ENCODE peak calls at places on chromosomes 12 and 14, in five cellular contexts. N, E, F, Q and C are unnamed samples.

GRCh38 chr14:96176811-96177211 is 27.8 kb upstream of the BDKRB2 start:
- DNase-seq in E (no peak), N (peak; percentile 91), Q (no peak), F (no peak), C (no peak)

GRCh38 chr12:107670999-107671643 is 14.5 kb upstream of the PWP1 start:
- DNase-seq in N (peak; percentile 7), Q (peak; percentile 2), E (peak; percentile 86), F (no peak), C (no peak)

GRCh38 chr12:74747305-74747704 is 209.7 kb downstream of the ATXN7L3B start:
- DNase-seq in Q (no peak), F (no peak), E (no peak), N (peak; percentile 16), C (peak; percentile 5)

GRCh38 chr12:95169368-95169767 is 47.9 kb downstream of the FGD6 start:
- DNase-seq in N (peak; percentile 92), Q (peak; percentile 85), F (no peak), E (no peak), C (peak; percentile 36)

GRCh38 chr12:62291888-62292760 is 31.9 kb downstream of the USP15 start:
- DNase-seq in Q (peak; percentile 23), F (no peak), N (peak; percentile 43), E (no peak), C (no peak)

GRCh38 chr12:110708917-110709316 is 20.0 kb upstream of the HVCN1 start:
- DNase-seq in E (no peak), F (no peak), Q (no peak), N (no peak), C (no peak)

GRCh38 chr12:107522692-107523477 is 162.7 kb upstream of the PWP1 start:
- DNase-seq in E (peak; percentile 72), Q (no peak), F (no peak), N (no peak), C (peak; percentile 85)

GRCh38 chr14:92959189-92959531 is 36.2 kb downstream of the CHGA start:
- DNase-seq in F (no peak), E (no peak), N (no peak), Q (no peak), C (no peak)

GRCh38 chr12:14416658-14417057 is 51.2 kb downstream of the ATF7IP start:
- DNase-seq in F (peak; percentile 61), Q (peak; percentile 88), N (peak; percentile 93), E (peak; percentile 46), C (peak; percentile 27)

GRCh38 chr12:13195244-13195643 is 1.3 kb upstream of the EMP1 start:
- DNase-seq in E (no peak), Q (peak; percentile 50), F (no peak), N (peak; percentile 63), C (no peak)

GRCh38 chr12:57049047-57049446 is 882 bp downstream of the MYO1A start:
- DNase-seq in F (no peak), Q (no peak), E (no peak), N (no peak), C (no peak)

GRCh38 chr12:14171111-14171510 is 189.7 kb upstream of the GRIN2B start:
- DNase-seq in F (no peak), N (no peak), Q (no peak), E (no peak), C (no peak)

GRCh38 chr12:130104114-130104513 is 58.1 kb upstream of the FZD10 start:
- DNase-seq in N (no peak), F (no peak), E (no peak), Q (no peak), C (no peak)

GRCh38 chr14:90757452-90757851 is 58.8 kb downstream of the TTC7B start:
- DNase-seq in F (no peak), E (no peak), Q (peak; percentile 5), N (no peak), C (no peak)

GRCh38 chr14:23297096-23297495 is 5.6 kb downstream of the PPP1R3E start:
- DNase-seq in E (no peak), F (no peak), N (no peak), Q (no peak), C (no peak)

GRCh38 chr14:90387201-90387600 is 9.6 kb upstream of the CALM1 start:
- DNase-seq in F (no peak), E (no peak), N (peak; percentile 19), Q (no peak), C (no peak)

GRCh38 chr14:72736791-72737559 is 156.9 kb downstream of the DPF3 start:
- DNase-seq in E (no peak), N (no peak), F (no peak), Q (no peak), C (no peak)

GRCh38 chr12:124774054-124774461 is 89.6 kb downstream of the SCARB1 start:
- DNase-seq in E (no peak), Q (peak; percentile 36), F (no peak), N (no peak), C (peak; percentile 67)

GRCh38 chr12:10574307-10574706 is 39.1 kb downstream of the MAGOHB start:
- DNase-seq in F (no peak), N (no peak), E (no peak), Q (no peak), C (no peak)

GRCh38 chr12:104669057-104669770 is 212.5 kb downstream of the CHST11 start:
- DNase-seq in Q (peak; percentile 81), N (no peak), F (peak; percentile 33), E (no peak), C (no peak)

GRCh38 chr12:53431187-53431586 is 7.5 kb downstream of the AMHR2 start:
- DNase-seq in E (no peak), N (peak; percentile 49), F (no peak), Q (no peak), C (no peak)

GRCh38 chr12:68675098-68675842 is 11.5 kb upstream of the NUP107 start:
- DNase-seq in Q (peak; percentile 16), E (no peak), N (no peak), F (no peak), C (no peak)

GRCh38 chr12:113302925-113303640 is 31.8 kb downstream of the SLC8B1 start:
- DNase-seq in Q (no peak), N (no peak), F (peak; percentile 58), E (no peak), C (no peak)

GRCh38 chr12:108147279-108147678 is 18.2 kb downstream of the WSCD2 start:
- DNase-seq in N (no peak), F (no peak), E (no peak), Q (no peak), C (no peak)

GRCh38 chr12:132506730-132507538 is 17.0 kb downstream of the FBRSL1 start:
- DNase-seq in N (peak; percentile 77), F (no peak), E (peak; percentile 76), Q (peak; percentile 66), C (no peak)

GRCh38 chr14:99995700-99996356 is 69.4 kb upstream of the EVL start:
- DNase-seq in N (peak; percentile 54), E (peak; percentile 77), Q (peak; percentile 55), F (no peak), C (peak; percentile 63)

GRCh38 chr14:51431033-51431709 is 191.1 kb downstream of the TMX1 start:
- DNase-seq in E (no peak), N (no peak), Q (no peak), F (no peak), C (peak; percentile 61)

GRCh38 chr12:42468853-42469252 is 120.7 kb downstream of the PRICKLE1 start:
- DNase-seq in E (no peak), Q (no peak), F (no peak), N (no peak), C (no peak)

GRCh38 chr12:72511906-72512305 is 239.7 kb downstream of the TRHDE start:
- DNase-seq in E (no peak), F (peak; percentile 36), Q (peak; percentile 51), N (peak; percentile 85), C (no peak)

GRCh38 chr12:96396209-96396608 is 4.0 kb downstream of the CDK17 start:
- DNase-seq in F (no peak), Q (no peak), E (no peak), N (no peak), C (peak; percentile 52)
- H3K14ac ChIP-seq in F (no peak overlapping the region), Q (no peak overlapping the region), E (no peak overlapping the region), N (no peak overlapping the region), C (no peak overlapping the region)

DNA sequence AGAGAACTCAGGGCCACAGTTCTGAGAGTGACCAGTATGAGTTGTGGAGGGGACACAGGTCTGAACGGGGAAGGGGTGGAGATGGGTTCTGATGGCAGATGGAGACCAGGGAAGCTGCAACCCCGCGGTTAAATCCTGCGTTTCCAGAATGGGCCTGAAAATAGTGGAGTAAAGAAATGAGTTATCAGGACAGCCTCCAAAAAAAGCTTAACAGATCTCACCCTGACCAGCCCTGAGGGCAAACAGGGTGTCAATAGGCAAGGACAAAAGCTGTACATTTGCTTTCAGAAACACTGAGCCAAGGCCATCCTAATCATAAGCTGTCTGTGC is 555 bp upstream of the RTN1 start:
- DNase-seq in N (no peak), Q (no peak), E (no peak), F (no peak), C (no peak)
- H3K9ac ChIP-seq in N (no peak overlapping the region), Q (peak overlapping the region; percentile 62), E (no peak overlapping the region), F (no peak overlapping the region), C (no peak overlapping the region)

DNA sequence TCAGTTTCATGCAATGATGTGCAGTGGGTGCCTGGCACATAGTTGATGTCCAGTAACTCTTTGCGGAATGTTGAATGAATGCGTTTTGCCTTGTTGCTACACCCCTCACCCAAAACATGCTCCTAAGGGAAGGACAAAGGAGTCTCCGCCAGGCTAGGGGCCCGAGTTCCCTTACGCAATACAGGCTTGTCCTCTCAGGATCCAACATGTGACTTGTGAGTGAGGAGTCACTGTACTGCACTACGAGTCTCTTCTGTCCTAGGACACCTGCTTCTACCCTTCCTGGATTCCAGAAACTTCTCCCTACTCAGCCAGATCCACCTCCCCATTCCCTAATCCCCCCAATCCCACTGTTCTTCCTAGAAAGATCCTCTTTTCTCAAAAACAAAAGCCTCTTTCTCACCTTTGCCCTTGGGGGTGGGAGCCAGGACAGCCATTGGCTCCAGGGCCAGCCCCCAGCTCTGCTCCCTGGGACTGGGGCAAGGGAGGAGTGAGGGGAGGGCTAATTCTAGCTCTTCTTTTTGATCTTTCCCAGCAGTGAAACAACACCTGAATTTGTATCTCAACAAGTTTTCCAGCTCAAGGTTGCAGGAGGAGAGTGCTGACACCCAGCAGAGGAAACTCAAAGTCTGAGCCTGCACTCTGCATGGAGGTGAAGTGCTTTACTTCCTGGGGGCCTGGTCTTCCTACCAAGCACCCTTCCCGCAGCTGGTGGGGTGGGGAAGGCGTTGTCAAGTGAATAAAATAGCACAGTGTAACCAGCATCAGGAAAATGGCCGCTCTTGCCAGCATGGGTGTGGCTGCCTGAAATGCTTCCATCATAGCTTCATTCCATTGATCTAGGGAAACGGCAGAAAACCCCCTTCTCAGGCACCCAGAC is 3.4 kb upstream of the OTUB2 start:
- DNase-seq in N (no peak), F (no peak), Q (no peak), E (no peak), C (peak; percentile 55)
- H3K4me1 ChIP-seq in N (no peaks in the 10 kb centered on the region), F (peaks cover 30% of the 10 kb centered on the region), Q (peaks cover 22% of the 10 kb centered on the region), E (no peaks in the 10 kb centered on the region), C (peaks cover 8% of the 10 kb centered on the region)

DNA sequence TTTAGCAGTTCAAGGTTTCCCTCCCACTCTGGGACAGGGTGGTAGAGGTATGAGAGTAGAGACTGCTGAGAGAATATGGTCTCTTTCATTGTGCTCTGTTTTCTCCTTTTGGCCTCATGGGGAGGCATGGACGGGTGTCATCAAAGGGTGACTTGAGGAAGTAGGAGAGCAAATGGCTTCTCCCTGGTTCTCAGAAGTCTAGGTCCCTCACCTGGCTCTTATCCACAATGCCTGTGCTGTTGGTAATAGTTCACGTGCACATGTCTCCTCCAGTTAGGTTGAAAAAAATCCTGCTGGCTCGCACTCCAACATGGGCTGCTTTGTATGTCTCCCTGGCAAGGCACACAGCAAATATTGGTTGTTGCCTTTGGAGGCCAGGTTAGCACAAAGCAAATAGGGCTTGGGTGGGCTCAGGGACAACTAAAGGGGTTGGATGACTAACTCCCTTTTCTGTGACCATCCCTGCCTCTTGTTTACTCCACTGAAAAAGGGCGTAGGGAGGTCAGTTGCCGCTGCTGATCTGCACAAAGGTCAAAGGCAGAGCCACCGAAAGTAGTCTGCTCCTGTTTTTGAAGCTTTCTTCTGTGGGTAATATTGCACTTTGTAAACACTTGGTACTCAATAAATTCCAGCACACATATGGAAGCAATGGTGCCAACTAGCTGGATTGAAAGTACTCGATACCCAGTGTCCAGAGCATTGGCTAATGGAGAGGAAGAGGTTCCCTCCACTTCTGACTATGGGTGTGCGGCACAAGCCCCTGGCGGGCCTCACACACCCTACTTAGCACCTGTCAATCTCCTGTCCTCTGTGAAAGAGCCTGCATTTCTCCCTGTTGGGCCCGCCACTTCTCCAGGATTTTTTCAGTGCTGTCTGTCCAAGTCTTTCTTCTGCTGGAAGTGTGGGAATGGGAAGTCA is 121.8 kb downstream of the SLC38A6 start:
- DNase-seq in N (no peak), E (no peak), Q (no peak), F (no peak), C (no peak)
- H3K14ac ChIP-seq in N (peak overlapping the region; percentile 86), E (peak overlapping the region; percentile 10), Q (no peak overlapping the region), F (no peak overlapping the region), C (peak overlapping the region; percentile 50)